ENCODE peak calls at places on chromosomes 7 and 10, in seven cellular contexts. F is KBM-7, U is NCI-H2227 treated with DMSO at 0.1 percent for 48 hours, Z is EH, C is GM23338, V is 8988T, R is fibroblast of pulmonary artery. M is an unnamed sample.

GRCh38 chr10:124632064-124632531 is 112.1 kb downstream of the FAM53B start:
- DNase-seq in R (peak; percentile 39), F (peak; percentile 40), V (no peak), U (no peak), Z (no peak), C (peak; percentile 65), M (peak; percentile 50)

GRCh38 chr10:98963608-98964007 is 272.0 kb downstream of the HPSE2 start:
- DNase-seq in U (no peak), R (no peak), F (no peak), C (no peak), Z (peak; percentile 7), V (no peak), M (no peak)

GRCh38 chr10:17651891-17652290 is 7.9 kb downstream of the STAM start:
- DNase-seq in R (no peak), C (no peak), U (no peak), F (no peak), V (no peak), Z (peak; percentile 58), M (no peak)

GRCh38 chr7:142535123-142535779 is 214.0 kb upstream of the PRSS1 start:
- DNase-seq in C (peak; percentile 94), R (peak; percentile 84), V (no peak), F (peak; percentile 53), U (no peak), Z (peak; percentile 92), M (peak; percentile 79)

GRCh38 chr7:133070562-133070961 is 11.3 kb downstream of the CHCHD3 start:
- DNase-seq in F (no peak), U (no peak), R (peak; percentile 27), Z (no peak), V (no peak), C (peak; percentile 41), M (no peak)

GRCh38 chr7:21293771-21294170 is 134.1 kb upstream of the SP4 start:
- DNase-seq in V (no peak), U (no peak), C (no peak), F (no peak), Z (no peak), R (no peak), M (no peak)

GRCh38 chr7:16564909-16565426 is 38.3 kb downstream of the LRRC72 start:
- DNase-seq in F (peak; percentile 71), C (peak; percentile 87), R (peak; percentile 73), U (peak; percentile 43), V (no peak), Z (peak; percentile 54), M (no peak)

GRCh38 chr10:4131407-4132215 is 346.6 kb upstream of the KLF6 start:
- DNase-seq in C (no peak), F (peak; percentile 90), V (no peak), R (peak; percentile 76), Z (peak; percentile 97), U (no peak), M (peak; percentile 29)

GRCh38 chr7:27606270-27607209 is 56.1 kb downstream of the HIBADH start:
- DNase-seq in V (no peak), C (no peak), U (no peak), Z (peak; percentile 92), R (peak; percentile 51), F (no peak), M (no peak)

GRCh38 chr10:121823993-121824463 is 103.8 kb downstream of the ATE1 start:
- DNase-seq in Z (peak; percentile 52), C (peak; percentile 68), F (peak; percentile 56), U (peak; percentile 6), V (no peak), R (peak; percentile 61), M (no peak)

GRCh38 chr10:69123747-69124557 is at the start of gene VPS26A:
- DNase-seq in F (peak; percentile 99), C (peak; percentile 99), U (peak; percentile 81), V (peak; percentile 93), R (peak; percentile 98), Z (peak; percentile 99), M (peak; percentile 99)

GRCh38 chr10:114053946-114054345 is 10.3 kb downstream of the ADRB1 start:
- DNase-seq in U (no peak), C (no peak), R (no peak), V (no peak), F (no peak), Z (peak; percentile 51), M (no peak)

GRCh38 chr7:32941996-32942782 is 15.1 kb upstream of the FKBP9 start:
- DNase-seq in R (peak; percentile 56), Z (peak; percentile 65), F (peak; percentile 78), V (peak; percentile 37), U (no peak), C (peak; percentile 40), M (peak; percentile 65)

GRCh38 chr10:131825150-131825907 is 75.5 kb upstream of the PPP2R2D start:
- DNase-seq in Z (no peak), U (no peak), R (no peak), V (no peak), F (no peak), C (no peak), M (no peak)

GRCh38 chr7:81604075-81604807 is 165.6 kb downstream of the HGF start:
- DNase-seq in U (no peak), Z (peak; percentile 61), R (peak; percentile 100), F (no peak), V (no peak), C (no peak), M (no peak)

GRCh38 chr7:35725280-35725680 is 30.3 kb upstream of the HERPUD2 start:
- DNase-seq in V (no peak), F (no peak), U (no peak), C (peak; percentile 27), R (no peak), Z (no peak), M (peak; percentile 26)

GRCh38 chr7:14377646-14378266 is 388.3 kb upstream of the ETV1 start:
- DNase-seq in U (no peak), V (no peak), C (no peak), Z (no peak), F (no peak), R (peak; percentile 79), M (no peak)

GRCh38 chr7:256461-256940 is 33.5 kb upstream of the FOXL3 start:
- DNase-seq in F (no peak), U (no peak), R (no peak), Z (no peak), V (no peak), C (no peak), M (no peak)

GRCh38 chr10:7408494-7409044 is 2.3 kb downstream of the SFMBT2 start:
- DNase-seq in F (peak; percentile 68), V (no peak), C (peak; percentile 77), U (no peak), R (peak; percentile 42), Z (no peak), M (peak; percentile 56)

GRCh38 chr7:143846692-143847091 is 55.3 kb downstream of the TCAF1 start:
- DNase-seq in U (no peak), V (no peak), F (no peak), Z (no peak), R (no peak), C (no peak), M (no peak)